ENCODE peak calls at places on chromosomes 5 and 9, in seven cellular contexts. C is neuronal stem cell; Z is Kasumi-1; Y is mucosa of descending colon; J is fibroblast of lung; R is thoracic aorta; H is stimulated activated CD4-positive, alpha-beta T cell treated with anti-CD3 and anti-CD28 coated beads, TNF-alpha, amount 100 ng/mL, for 48 hours. M is an unnamed sample.

GRCh38 chr5:172901788-172902496 is 57.3 kb upstream of the RPL26L1 start:
- DNase-seq in C (no peak), Z (no peak), Y (no peak), J (peak), R (no peak), H (no peak), M (no peak)

GRCh38 chr5:88665750-88666215 is 217.2 kb downstream of the MEF2C start:
- DNase-seq in C (peak), Z (no peak), Y (no peak), J (no peak), R (no peak), H (no peak), M (no peak)

GRCh38 chr5:1195439-1195838 is 6.0 kb upstream of the SLC6A19 start:
- DNase-seq in C (no peak), Z (no peak), Y (no peak), J (no peak), R (no peak), H (no peak), M (no peak)

GRCh38 chr5:172878585-172879433 is 44.8 kb downstream of the ERGIC1 start:
- DNase-seq in C (no peak), Z (no peak), Y (no peak), J (no peak), R (peak), H (peak), M (no peak)

GRCh38 chr5:140202078-140202477 is 27.1 kb downstream of the CYSTM1 start:
- DNase-seq in C (no peak), Z (no peak), Y (no peak), J (peak), R (no peak), H (no peak), M (no peak)

GRCh38 chr5:159331099-159331973 is 1.0 kb upstream of the IL12B start:
- DNase-seq in C (peak), Z (peak), Y (peak), J (peak), R (no peak), H (peak), M (peak)

GRCh38 chr5:74206571-74207550 is 433.7 kb downstream of the ENC1 start:
- DNase-seq in C (no peak), Z (no peak), Y (no peak), J (peak), R (peak), H (no peak), M (peak)

GRCh38 chr9:86734762-86735161 is 212.5 kb downstream of the GAS1 start:
- DNase-seq in C (no peak), Z (no peak), Y (no peak), J (peak), R (no peak), H (no peak), M (no peak)

GRCh38 chr5:39178856-39179255 is 40.5 kb downstream of the FYB1 start:
- DNase-seq in C (no peak), Z (no peak), Y (no peak), J (no peak), R (no peak), H (no peak), M (no peak)

GRCh38 chr5:9733456-9733855 is 103.3 kb upstream of the TAS2R1 start:
- DNase-seq in C (no peak), Z (no peak), Y (no peak), J (peak), R (no peak), H (no peak), M (no peak)

GRCh38 chr5:141491323-141492167 is 2.7 kb downstream of the PCDHGC5 start:
- DNase-seq in C (no peak), Z (no peak), Y (no peak), J (no peak), R (no peak), H (no peak), M (no peak)

GRCh38 chr9:35756743-35757526 is 2.9 kb upstream of the MSMP start:
- DNase-seq in C (peak), Z (peak), Y (peak), J (no peak), R (no peak), H (no peak), M (peak)

GRCh38 chr5:33969572-33970452 is 14.7 kb downstream of the SLC45A2 start:
- DNase-seq in C (peak), Z (peak), Y (no peak), J (peak), R (no peak), H (no peak), M (no peak)

GRCh38 chr5:15929616-15930303 is 249.8 kb downstream of the MARCHF11 start:
- DNase-seq in C (no peak), Z (no peak), Y (no peak), J (peak), R (no peak), H (no peak), M (no peak)

GRCh38 chr5:111945535-111945934 is 188.5 kb upstream of the NREP start:
- DNase-seq in C (no peak), Z (no peak), Y (no peak), J (peak), R (no peak), H (no peak), M (no peak)

GRCh38 chr5:34621280-34622045 is 34.7 kb upstream of the RAI14 start:
- DNase-seq in C (no peak), Z (no peak), Y (no peak), J (no peak), R (no peak), H (no peak), M (no peak)

GRCh38 chr9:122180633-122181032 is 20.9 kb downstream of the MORN5 start:
- DNase-seq in C (no peak), Z (no peak), Y (no peak), J (peak), R (no peak), H (no peak), M (no peak)

GRCh38 chr5:112978836-112979235 is 2.2 kb downstream of the DCP2 start:
- DNase-seq in C (no peak), Z (peak), Y (no peak), J (no peak), R (no peak), H (no peak), M (no peak)

GRCh38 chr5:127536687-127537086 is 19.2 kb downstream of the PRRC1 start:
- DNase-seq in C (no peak), Z (peak), Y (no peak), J (peak), R (no peak), H (no peak), M (no peak)

GRCh38 chr5:141223112-141223783 is at the start of gene PCDHB14:
- DNase-seq in C (peak), Z (peak), Y (no peak), J (peak), R (no peak), H (no peak), M (peak)

GRCh38 chr9:37574241-37574721 is 1.9 kb downstream of the FBXO10 start:
- DNase-seq in C (no peak), Z (no peak), Y (no peak), J (peak), R (no peak), H (no peak), M (peak)

GRCh38 chr5:77262685-77263084 is 52.2 kb downstream of the PDE8B start:
- DNase-seq in C (no peak), Z (no peak), Y (no peak), J (no peak), R (no peak), H (no peak), M (no peak)

M was measured in NT2/D1.